ENCODE peak calls at places on chromosomes 2 and 18, in seven cellular contexts. Y is effector memory CD8-positive, alpha-beta T cell; C is GM20000; F is caudate nucleus; X is adrenal gland; A is breast epithelium; L is IMR-90. T is an unnamed sample.

GRCh38 chr2:170969030-170969429 is 40.0 kb downstream of the GORASP2 start:
- DNase-seq in Y (no peak), F (no peak), C (no peak), A (no peak), L (no peak), X (no peak), T (no peak)

GRCh38 chr2:100580474-100581264 is 17.9 kb downstream of the PDCL3 start:
- DNase-seq in Y (peak), A (no peak), L (no peak), F (no peak), X (no peak), C (peak), T (peak)

GRCh38 chr2:70685771-70686171 is 82.2 kb downstream of the ADD2 start:
- DNase-seq in A (no peak), C (no peak), Y (no peak), X (no peak), L (no peak), F (peak), T (no peak)

GRCh38 chr18:66874375-66874774 is 270.5 kb upstream of the CDH19 start:
- DNase-seq in Y (no peak), A (no peak), X (no peak), C (no peak), F (no peak), L (no peak), T (no peak)

GRCh38 chr2:102806250-102806837 is 44.5 kb downstream of the TMEM182 start:
- DNase-seq in Y (peak), C (peak), L (peak), A (peak), X (peak), F (peak), T (peak)

GRCh38 chr2:100940766-100941645 is 61.1 kb upstream of the RPL31 start:
- DNase-seq in F (no peak), L (no peak), X (no peak), Y (no peak), A (peak), C (no peak), T (peak)

GRCh38 chr2:61988462-61989366 is 83.2 kb downstream of the COMMD1 start:
- DNase-seq in C (no peak), Y (no peak), L (peak), F (no peak), A (no peak), X (no peak), T (peak)

GRCh38 chr2:158546412-158547144 is 89.8 kb downstream of the PKP4 start:
- DNase-seq in Y (no peak), C (peak), A (no peak), F (no peak), L (no peak), X (no peak), T (no peak)

GRCh38 chr2:224334083-224334482 is 67.8 kb downstream of the FAM124B start:
- DNase-seq in C (no peak), Y (no peak), A (no peak), L (no peak), F (no peak), X (no peak), T (no peak)